ENCODE peak calls at places on chromosomes 4 and X, in four cellular contexts. K is HepG2, J is K562, W is H1. S is an unnamed sample.

GRCh38 chrX:10567136-10567535 is 53.2 kb downstream of the MID1 start:
- DNase-seq in K (no peak), W (no peak), J (no peak), S (no peak)

GRCh38 chrX:69229436-69229835 is 64.2 kb upstream of the PJA1 start:
- DNase-seq in K (no peak), W (no peak), J (no peak), S (no peak)

GRCh38 chrX:81489987-81490386 is 288.1 kb downstream of the SH3BGRL start:
- DNase-seq in K (no peak), W (no peak), J (no peak), S (no peak)

GRCh38 chr4:107035711-107036601 is at the start of gene DKK2:
- DNase-seq in K (no peak), J (no peak), W (no peak), S (no peak)

GRCh38 chr4:151276787-151277557 is at the start of gene PRSS48:
- DNase-seq in J (peak; percentile 62), W (peak; percentile 79), K (peak; percentile 55), S (no peak)

GRCh38 chr4:1789552-1789951 is 3.5 kb upstream of the FGFR3 start:
- DNase-seq in W (no peak), K (no peak), J (no peak), S (no peak)

GRCh38 chr4:144574509-144574908 is 71.4 kb upstream of the HHIP start:
- DNase-seq in K (no peak), J (no peak), W (no peak), S (no peak)

GRCh38 chrX:14027511-14028019 is 2.1 kb downstream of the GEMIN8 start:
- DNase-seq in J (peak; percentile 9), W (no peak), K (peak; percentile 1), S (peak; percentile 63)

GRCh38 chr4:5812506-5813229 is 80.2 kb downstream of the CRMP1 start:
- DNase-seq in K (peak; percentile 58), W (no peak), J (peak; percentile 71), S (no peak)

GRCh38 chrX:153667931-153668396 is 5.6 kb downstream of the PNCK start:
- DNase-seq in K (peak; percentile 51), W (no peak), J (peak; percentile 76), S (peak; percentile 12)

GRCh38 chrX:24203072-24203808 is 53.7 kb downstream of the ZFX start:
- DNase-seq in W (no peak), J (no peak), K (no peak), S (no peak)

GRCh38 chrX:77922768-77923167 is 12.3 kb downstream of the ATP7A start:
- DNase-seq in J (no peak), K (no peak), W (no peak), S (no peak)

GRCh38 chr4:152591361-152591760 is 55.5 kb upstream of the FBXW7 start:
- DNase-seq in K (no peak), J (no peak), W (peak; percentile 33), S (no peak)

GRCh38 chrX:11704725-11705495 is 39.2 kb upstream of the ARHGAP6 start:
- DNase-seq in K (no peak), J (no peak), W (no peak), S (no peak)

GRCh38 chr4:80116516-80116915 is 43.5 kb upstream of the ANTXR2 start:
- DNase-seq in K (no peak), W (no peak), J (no peak), S (no peak)

GRCh38 chr4:176883108-176883550 is 90.4 kb upstream of the VEGFC start:
- DNase-seq in W (no peak), K (no peak), J (no peak), S (no peak)

GRCh38 chr4:128859887-128860774 is 50.6 kb downstream of the JADE1 start:
- DNase-seq in W (no peak), K (no peak), J (no peak), S (no peak)

GRCh38 chr4:168440442-168441264 is 39.6 kb downstream of the DDX60L start:
- DNase-seq in J (no peak), W (no peak), K (no peak), S (peak; percentile 21)

GRCh38 chr4:7352486-7352885 is 82.2 kb downstream of the PSAPL1 start:
- DNase-seq in J (no peak), W (no peak), K (no peak), S (no peak)
- TF ChIP-seq SIN3A in J (no peak), W (no peak), K (no peak), S (no peak)

DNA sequence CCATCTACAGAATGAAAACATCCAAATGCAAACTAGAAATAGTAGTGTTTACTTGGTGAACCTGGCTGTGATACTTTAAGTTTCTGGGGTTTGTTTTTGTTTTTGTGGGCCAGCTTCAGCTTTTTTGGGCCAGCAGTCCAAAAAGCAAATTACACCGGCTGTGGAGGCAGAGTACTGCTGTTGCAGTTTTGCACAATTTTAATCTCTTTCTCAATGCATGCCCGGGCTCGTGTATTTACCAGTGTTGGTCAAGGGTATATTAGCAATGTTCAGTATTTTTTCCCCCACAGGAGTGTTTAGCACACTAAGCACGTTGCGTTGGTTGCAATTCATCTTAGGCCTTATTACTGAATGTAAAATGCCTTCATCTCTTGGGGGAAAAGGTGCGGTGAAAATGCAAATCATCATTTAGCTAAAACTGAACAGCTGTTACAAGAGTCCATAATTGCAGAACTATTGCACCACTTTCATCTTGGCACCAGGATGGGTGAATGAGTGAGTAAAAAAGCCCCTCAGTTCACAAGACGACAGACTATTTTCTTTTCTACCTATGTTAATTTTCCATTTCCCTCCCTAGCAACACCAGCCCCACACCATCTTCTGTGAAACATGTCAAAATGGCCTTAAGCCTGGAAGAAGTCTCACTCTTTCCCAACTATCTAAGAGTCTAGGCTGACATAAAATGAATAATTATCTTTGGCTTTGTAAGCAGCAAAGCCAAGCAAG is 1.8 kb upstream of the CNOT6L start:
- DNase-seq in J (no peak), K (no peak), W (no peak), S (no peak)
- TF ChIP-seq HDAC2 in J (no peak), K (no peak), W (no peak), S (no peak)

GRCh38 chr4:172357006-172357405 is 543.8 kb downstream of the GALNTL6 start:
- DNase-seq in J (no peak), W (no peak), K (no peak), S (no peak)

GRCh38 chr4:172352351-172352750 is 539.1 kb downstream of the GALNTL6 start:
- DNase-seq in K (no peak), J (no peak), W (no peak), S (no peak)

GRCh38 chr4:172356002-172356401 is 542.8 kb downstream of the GALNTL6 start:
- DNase-seq in J (no peak), W (no peak), K (no peak), S (no peak)
- TF ChIP-seq HDAC6 in J (no peak), W (no peak), K (no peak), S (no peak)

GRCh38 chr4:10077101-10077491 is 39.5 kb downstream of the WDR1 start:
- DNase-seq in J (no peak), K (no peak), W (no peak), S (no peak)

GRCh38 chr4:10078481-10079233 is 37.9 kb downstream of the WDR1 start:
- DNase-seq in W (no peak), J (no peak), K (no peak), S (no peak)

GRCh38 chr4:10075953-10076391 is 40.6 kb downstream of the WDR1 start:
- DNase-seq in W (no peak), K (no peak), J (no peak), S (no peak)

GRCh38 chr4:10079256-10079655 is 37.3 kb downstream of the WDR1 start:
- DNase-seq in W (no peak), J (no peak), K (no peak), S (no peak)

GRCh38 chr4:10077492-10078335 is 38.9 kb downstream of the WDR1 start:
- DNase-seq in J (no peak), K (no peak), W (no peak), S (no peak)
- TF ChIP-seq SIN3A in J (no peak), K (no peak), W (no peak), S (no peak)

GRCh38 chrX:107290019-107290418 is 83.6 kb downstream of the DNAAF6 start:
- DNase-seq in J (no peak), W (no peak), K (no peak), S (no peak)
- TF ChIP-seq HDAC2 in J (no peak), W (no peak), K (no peak), S (no peak)